ENCODE peak calls at places on chromosomes 13 and 19, in ten cellular contexts. M is heart left ventricle; L is stimulated activated CD4-positive, alpha-beta T cell treated with anti-CD3 and anti-CD28 coated beads, Interleukin-4, amount 100 ng/mL, for 24 hours; U is posterior cingulate gyrus; T is effector CD4-positive, alpha-beta T cell; C is ELF-1; P is H9; Z is GM03348; A is nephron progenitor cell; R is stimulated activated naive CD8-positive, alpha-beta T cell treated with anti-CD3 and anti-CD28 coated beads, Interleukin-15, Interleukin-2, amounts not matched to agents 100 U/mL and 50 U/mL, for 24 hours. Y is an unnamed sample.

GRCh38 chr19:30229524-30230174 is 142.5 kb upstream of the ZNF536 start:
- DNase-seq in M (no peak), L (no peak), U (no peak), T (no peak), C (peak; percentile 44), P (no peak), Z (peak; percentile 57), A (peak; percentile 21), R (no peak), Y (no peak)

GRCh38 chr19:39469567-39469966 is 11.1 kb upstream of the TIMM50 start:
- DNase-seq in M (no peak), L (no peak), U (no peak), T (no peak), C (no peak), P (no peak), Z (no peak), A (no peak), R (no peak), Y (no peak)

GRCh38 chr13:26412263-26412662 is 145.2 kb upstream of the WASF3 start:
- DNase-seq in M (no peak), L (no peak), U (no peak), T (no peak), C (no peak), P (no peak), Z (no peak), A (no peak), R (no peak), Y (no peak)

GRCh38 chr13:58134012-58134411 is 502.5 kb downstream of the PCDH17 start:
- DNase-seq in M (no peak), L (no peak), U (no peak), T (no peak), C (peak; percentile 7), P (no peak), Z (no peak), A (no peak), R (no peak), Y (no peak)

GRCh38 chr13:26186995-26187394 is 35.1 kb downstream of the RNF6 start:
- DNase-seq in M (no peak), L (no peak), U (no peak), T (peak; percentile 4), C (peak; percentile 31), P (peak; percentile 39), Z (peak; percentile 10), A (no peak), R (peak; percentile 13), Y (no peak)

GRCh38 chr13:100520936-100521765 is 67.4 kb downstream of the GGACT start:
- DNase-seq in M (no peak), L (no peak), U (no peak), T (no peak), C (peak; percentile 72), P (peak; percentile 72), Z (no peak), A (peak; percentile 60), R (no peak), Y (no peak)

GRCh38 chr19:35718345-35719041 is 690 bp downstream of the KMT2B start:
- DNase-seq in M (peak; percentile 82), L (peak; percentile 60), U (peak; percentile 16), T (peak; percentile 27), C (peak; percentile 19), P (no peak), Z (peak; percentile 51), A (peak; percentile 57), R (peak; percentile 76), Y (no peak)

GRCh38 chr13:96229356-96229755 is 139.4 kb downstream of the HS6ST3 start:
- DNase-seq in M (no peak), L (no peak), U (no peak), T (no peak), C (peak; percentile 57), P (peak; percentile 43), Z (no peak), A (no peak), R (no peak), Y (no peak)

GRCh38 chr19:2221250-2221831 is 14.8 kb downstream of the PLEKHJ1 start:
- DNase-seq in M (no peak), L (no peak), U (no peak), T (no peak), C (no peak), P (no peak), Z (no peak), A (no peak), R (no peak), Y (no peak)

GRCh38 chr19:45455707-45456499 is 11.9 kb upstream of the FOSB start:
- DNase-seq in M (peak; percentile 90), L (peak; percentile 52), U (no peak), T (peak; percentile 63), C (peak; percentile 99), P (peak; percentile 96), Z (peak; percentile 95), A (peak; percentile 73), R (peak; percentile 82), Y (peak; percentile 98)

GRCh38 chr13:31978021-31978420 is 53.6 kb upstream of the FRY start:
- DNase-seq in M (no peak), L (no peak), U (no peak), T (no peak), C (no peak), P (no peak), Z (no peak), A (no peak), R (no peak), Y (no peak)

GRCh38 chr13:61727714-61728275 is 312.1 kb upstream of the PCDH20 start:
- DNase-seq in M (no peak), L (no peak), U (no peak), T (no peak), C (no peak), P (no peak), Z (peak; percentile 15), A (no peak), R (no peak), Y (peak; percentile 14)

GRCh38 chr13:48775804-48776203 is 122.1 kb downstream of the CYSLTR2 start:
- DNase-seq in M (no peak), L (no peak), U (no peak), T (no peak), C (no peak), P (no peak), Z (peak; percentile 79), A (no peak), R (no peak), Y (peak; percentile 73)

GRCh38 chr19:3470500-3471128 is 9.7 kb downstream of the SMIM24 start:
- DNase-seq in M (no peak), L (no peak), U (no peak), T (no peak), C (no peak), P (no peak), Z (no peak), A (no peak), R (no peak), Y (no peak)

GRCh38 chr13:63625869-63626268 is 2210.2 kb upstream of the PCDH20 start:
- DNase-seq in M (no peak), L (no peak), U (no peak), T (no peak), C (no peak), P (no peak), Z (no peak), A (no peak), R (no peak), Y (no peak)

GRCh38 chr19:2164020-2164988 is 571 bp downstream of the DOT1L start:
- DNase-seq in M (peak; percentile 81), L (peak; percentile 31), U (no peak), T (no peak), C (no peak), P (no peak), Z (peak; percentile 44), A (no peak), R (peak; percentile 59), Y (no peak)

GRCh38 chr13:85497652-85498051 is 301.6 kb downstream of the SLITRK6 start:
- DNase-seq in M (no peak), L (no peak), U (no peak), T (no peak), C (no peak), P (no peak), Z (peak; percentile 48), A (no peak), R (no peak), Y (peak; percentile 48)

GRCh38 chr19:39469036-39469435 is 11.6 kb upstream of the TIMM50 start:
- DNase-seq in M (no peak), L (no peak), U (no peak), T (no peak), C (peak; percentile 15), P (no peak), Z (no peak), A (no peak), R (no peak), Y (no peak)

GRCh38 chr13:20370815-20371421 is 138.8 kb upstream of the GJB6 start:
- DNase-seq in M (no peak), L (no peak), U (no peak), T (no peak), C (peak; percentile 30), P (no peak), Z (no peak), A (no peak), R (no peak), Y (no peak)

GRCh38 chr19:9171393-9171991 is 7.3 kb upstream of the OR7D2 start:
- DNase-seq in M (no peak), L (no peak), U (no peak), T (no peak), C (no peak), P (no peak), Z (no peak), A (no peak), R (no peak), Y (no peak)

GRCh38 chr13:24675806-24676570 is 4.2 kb upstream of the ATP12A start:
- DNase-seq in M (no peak), L (no peak), U (no peak), T (no peak), C (no peak), P (no peak), Z (no peak), A (no peak), R (no peak), Y (no peak)

GRCh38 chr13:37473035-37473434 is 125.5 kb downstream of the POSTN start:
- DNase-seq in M (no peak), L (no peak), U (no peak), T (no peak), C (peak; percentile 9), P (peak; percentile 33), Z (no peak), A (no peak), R (no peak), Y (no peak)

GRCh38 chr19:44575116-44575700 is 38.2 kb upstream of the IGSF23 start:
- DNase-seq in M (no peak), L (no peak), U (no peak), T (no peak), C (peak; percentile 24), P (no peak), Z (no peak), A (no peak), R (no peak), Y (no peak)

GRCh38 chr19:10419646-10420443 is 493 bp upstream of the PDE4A start:
- DNase-seq in M (no peak), L (peak; percentile 42), U (no peak), T (no peak), C (peak; percentile 95), P (peak; percentile 97), Z (peak; percentile 33), A (peak; percentile 60), R (peak; percentile 71), Y (no peak)

Y was measured in kidney epithelial cell.